ENCODE peak calls at places on chromosome 10, in five cellular contexts. C is bronchial epithelial cell, W is ovary, X is BE2C, E is lower leg skin. M is an unnamed sample.

GRCh38 chr10:48598243-48598935 is 6.5 kb downstream of the ARHGAP22 start:
- DNase-seq in C (no peak), W (no peak), X (no peak), E (peak), M (peak)

GRCh38 chr10:29689001-29689400 is 54.2 kb upstream of the SVIL start:
- DNase-seq in C (peak), W (no peak), X (no peak), E (no peak), M (no peak)

GRCh38 chr10:131843881-131844284 is 56.9 kb upstream of the PPP2R2D start:
- DNase-seq in C (no peak), W (peak), X (no peak), E (peak), M (no peak)

GRCh38 chr10:92464364-92464763 is 109.5 kb downstream of the IDE start:
- DNase-seq in C (no peak), W (no peak), X (no peak), E (no peak), M (no peak)

GRCh38 chr10:119518176-119518575 is 24.3 kb downstream of the RGS10 start:
- DNase-seq in C (no peak), W (no peak), X (no peak), E (no peak), M (no peak)

GRCh38 chr10:119268871-119269506 is 61.6 kb downstream of the GRK5 start:
- DNase-seq in C (no peak), W (peak), X (no peak), E (no peak), M (no peak)

GRCh38 chr10:62804384-62805138 is at the start of gene ADO:
- DNase-seq in C (peak), W (peak), X (peak), E (peak), M (peak)

GRCh38 chr10:778626-779330 is 89.3 kb upstream of the DIP2C start:
- DNase-seq in C (no peak), W (no peak), X (no peak), E (peak), M (no peak)

GRCh38 chr10:119378737-119379067 is 163.8 kb downstream of the RGS10 start:
- DNase-seq in C (no peak), W (no peak), X (no peak), E (no peak), M (no peak)

GRCh38 chr10:26857991-26858706 is 2.6 kb downstream of the ABI1 start:
- DNase-seq in C (peak), W (no peak), X (no peak), E (no peak), M (no peak)

GRCh38 chr10:132518572-132519381 is 18.8 kb upstream of the INPP5A start:
- DNase-seq in C (peak), W (peak), X (no peak), E (peak), M (peak)

GRCh38 chr10:49363309-49364031 is 32.4 kb downstream of the DRGX start:
- DNase-seq in C (no peak), W (no peak), X (no peak), E (peak), M (peak)

GRCh38 chr10:77692782-77693181 is 55.2 kb upstream of the KCNMA1 start:
- DNase-seq in C (peak), W (no peak), X (peak), E (peak), M (no peak)

GRCh38 chr10:50614444-50615137 is 9.2 kb downstream of the SGMS1 start:
- DNase-seq in C (peak), W (no peak), X (no peak), E (no peak), M (no peak)
- TF ChIP-seq CTCF in C (peak), W (no peak), X (peak), E (no peak), M (no peak)

DNA sequence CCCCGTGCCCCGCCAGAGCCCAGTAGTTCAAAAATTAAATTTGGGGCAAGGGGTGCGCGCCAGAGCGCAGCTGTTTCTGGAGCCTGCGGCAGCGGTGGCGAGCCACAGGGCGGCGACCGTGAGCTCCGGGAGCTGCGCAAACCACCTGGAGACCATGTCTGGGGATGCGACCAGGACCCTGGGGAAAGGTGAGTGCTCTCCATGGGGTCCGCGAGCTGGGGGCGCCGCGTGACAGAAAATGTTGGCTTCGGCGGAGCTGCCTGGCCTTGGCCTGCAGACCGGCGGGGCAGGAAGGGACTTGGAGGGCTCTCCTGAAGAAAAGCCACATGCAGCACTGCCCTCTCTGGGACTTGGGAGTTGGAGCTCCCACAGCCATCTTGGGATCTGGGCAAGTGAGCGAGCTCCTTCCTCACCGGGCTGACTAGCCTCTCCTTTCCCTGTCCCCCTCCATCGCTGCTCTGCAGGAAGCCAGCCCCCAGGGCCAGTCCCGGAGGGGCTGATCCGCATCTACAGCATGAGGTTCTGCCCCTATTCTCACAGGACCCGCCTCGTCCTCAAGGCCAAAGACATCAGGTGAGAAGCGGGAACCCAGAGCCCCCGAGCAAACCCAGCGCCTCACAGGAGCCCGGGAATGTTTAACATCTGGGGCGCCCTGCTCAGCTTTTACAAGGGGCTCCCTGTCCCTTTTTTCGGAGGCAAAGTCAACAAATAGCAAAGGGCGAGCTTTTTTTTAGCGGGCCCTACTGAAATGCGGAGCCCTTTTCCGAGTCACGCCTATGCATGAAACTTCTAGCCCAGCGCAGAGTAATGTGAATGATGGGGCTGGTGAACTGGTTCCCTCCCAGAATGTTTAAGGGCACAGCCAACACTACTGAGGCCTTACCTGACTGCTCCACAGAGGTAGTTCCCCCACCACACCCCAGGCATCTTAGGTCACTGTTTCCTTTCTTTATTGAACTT is 6.1 kb downstream of the GSTO2 start:
- DNase-seq in C (peak), W (peak), X (peak), E (no peak), M (peak)
- H3K4me3 ChIP-seq in C (peak), W (peak), X (peak), E (no peak), M (peak)

GRCh38 chr10:46223626-46224413 is 63.0 kb upstream of the ANTXRL start:
- DNase-seq in C (no peak), W (no peak), X (no peak), E (peak), M (no peak)

GRCh38 chr10:46220872-46221538 is 65.8 kb upstream of the ANTXRL start:
- DNase-seq in C (no peak), W (no peak), X (no peak), E (peak), M (no peak)

GRCh38 chr10:46222364-46222935 is 64.3 kb upstream of the ANTXRL start:
- DNase-seq in C (no peak), W (no peak), X (no peak), E (no peak), M (no peak)

GRCh38 chr10:46224414-46224682 is 62.4 kb upstream of the ANTXRL start:
- DNase-seq in C (no peak), W (no peak), X (no peak), E (peak), M (no peak)

DNA sequence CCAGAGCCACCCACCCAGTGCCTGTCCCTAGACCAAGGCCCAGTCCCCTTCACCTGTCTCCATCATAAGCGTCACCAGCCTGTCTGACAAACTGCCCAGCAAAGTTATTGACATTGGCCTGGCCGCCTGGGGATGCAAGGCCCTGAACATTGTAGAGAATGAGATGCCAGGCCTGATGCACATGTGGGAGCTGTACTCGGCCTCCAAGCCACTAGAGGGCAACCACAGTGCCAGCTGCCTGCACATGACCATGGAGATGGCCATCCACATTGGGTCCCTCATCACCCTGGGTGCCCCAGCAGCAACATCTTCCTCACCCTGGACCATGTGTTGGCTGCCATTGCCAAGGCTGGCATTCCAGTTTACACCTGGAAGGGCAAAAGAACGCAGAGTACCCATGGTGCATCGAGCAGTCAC is 63.7 kb upstream of the ANTXRL start:
- DNase-seq in C (no peak), W (no peak), X (peak), E (peak), M (no peak)
- TF ChIP-seq CTCF in C (no peak), W (no peak), X (peak), E (no peak), M (no peak)

GRCh38 chr10:13707156-13707881 is 120.6 kb downstream of the PRPF18 start:
- DNase-seq in C (peak), W (peak), X (no peak), E (peak), M (peak)

GRCh38 chr10:13704969-13705368 is 118.2 kb downstream of the PRPF18 start:
- DNase-seq in C (no peak), W (no peak), X (no peak), E (no peak), M (no peak)

GRCh38 chr10:13706175-13706574 is 119.4 kb downstream of the PRPF18 start:
- DNase-seq in C (no peak), W (no peak), X (no peak), E (no peak), M (no peak)

GRCh38 chr10:13705526-13706169 is 118.9 kb downstream of the PRPF18 start:
- DNase-seq in C (no peak), W (no peak), X (no peak), E (no peak), M (no peak)

DNA sequence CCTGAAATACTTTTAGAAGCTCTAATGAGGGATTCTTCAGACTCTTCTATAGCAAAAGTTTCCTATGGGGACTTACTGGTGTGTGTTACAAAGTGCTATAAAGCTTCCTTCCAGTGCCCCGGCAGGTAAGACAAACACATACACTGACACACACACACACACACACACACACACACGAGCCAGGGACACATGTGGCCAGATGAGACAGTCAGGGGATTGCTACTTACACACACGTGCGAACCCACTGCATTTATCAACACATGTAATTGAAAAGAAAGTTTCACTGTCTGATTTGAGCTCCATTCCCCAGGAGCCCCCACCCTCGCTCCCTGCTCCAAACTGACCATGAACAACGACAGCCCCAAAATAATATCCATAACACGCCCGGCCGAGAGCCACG is 119.8 kb downstream of the PRPF18 start:
- DNase-seq in C (no peak), W (no peak), X (no peak), E (no peak), M (no peak)
- H3K4me3 ChIP-seq in C (peak), W (peak), X (no peak), E (peak), M (peak)

GRCh38 chr10:104080762-104081161 is 4.9 kb downstream of the COL17A1 start:
- DNase-seq in C (peak), W (no peak), X (no peak), E (no peak), M (no peak)
- TF ChIP-seq CTCF in C (peak), W (no peak), X (peak), E (no peak), M (no peak)

GRCh38 chr10:4790922-4791321 is 35.1 kb upstream of the AKR1E2 start:
- DNase-seq in C (no peak), W (no peak), X (no peak), E (no peak), M (no peak)
- H3K4me3 ChIP-seq in C (no peak), W (no peak), X (no peak), E (no peak), M (no peak)

DNA sequence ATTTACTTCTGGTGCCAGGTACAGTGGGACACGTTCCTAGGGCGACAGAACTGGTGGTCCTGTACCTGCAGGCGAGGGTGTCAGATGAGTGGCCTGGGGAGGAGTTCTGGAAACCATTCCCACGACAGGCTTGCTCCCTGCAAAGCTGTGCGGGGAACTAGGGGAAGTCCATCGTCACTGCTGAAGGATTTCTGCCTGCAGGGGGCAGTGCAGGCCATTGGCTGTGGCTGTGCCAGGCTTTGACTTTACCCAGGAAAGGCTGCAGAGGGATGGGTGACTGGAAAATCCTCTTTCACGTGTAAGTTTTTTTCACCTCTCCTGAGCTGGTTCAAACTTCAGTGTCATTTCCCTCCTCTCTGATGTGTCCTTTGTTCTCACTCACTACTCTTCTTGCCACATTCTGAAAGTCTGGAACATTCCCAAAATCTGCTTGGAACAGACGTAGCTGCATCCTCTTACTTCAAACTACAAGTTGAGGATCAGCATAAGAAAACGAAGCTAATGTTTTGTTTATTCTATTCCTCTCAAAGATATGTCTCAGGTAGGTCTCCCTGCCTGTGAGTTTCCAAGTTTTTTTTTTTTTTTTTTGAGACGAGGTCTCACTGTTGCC is 126.5 kb downstream of the SH2D4B start:
- DNase-seq in C (peak), W (peak), X (peak), E (peak), M (peak)
- TF ChIP-seq CTCF in C (peak), W (no peak), X (peak), E (no peak), M (peak)